ENCODE peak calls at places on chromosomes 5 and 9, in eight cellular contexts. M is HCT116, I is neural progenitor cell, V is IMR-90, G is Karpas-422, O is PC-3, X is fibroblast of lung, Z is GM23248. R is an unnamed sample.

GRCh38 chr5:81192351-81192750 is 40.8 kb upstream of the CKMT2 start:
- DNase-seq in M (no peak), I (peak; percentile 26), V (no peak), G (no peak), O (no peak), X (no peak), Z (no peak), R (peak; percentile 79)

GRCh38 chr9:131773911-131774379 is 34.1 kb upstream of the RAPGEF1 start:
- DNase-seq in M (no peak), I (peak; percentile 93), V (peak; percentile 65), G (peak; percentile 73), O (peak; percentile 54), X (peak; percentile 72), Z (peak; percentile 78), R (peak; percentile 88)

GRCh38 chr5:111013011-111013410 is 58.5 kb upstream of the TSLP start:
- DNase-seq in M (no peak), I (no peak), V (peak; percentile 29), G (no peak), O (peak; percentile 82), X (no peak), Z (peak; percentile 2), R (no peak)

GRCh38 chr9:126500600-126501382 is 112.9 kb upstream of the LMX1B start:
- DNase-seq in M (peak; percentile 19), I (peak; percentile 93), V (peak; percentile 70), G (peak; percentile 82), O (peak; percentile 57), X (peak; percentile 69), Z (peak; percentile 81), R (peak; percentile 97)

GRCh38 chr5:132182366-132183040 is 45.1 kb downstream of the P4HA2 start:
- DNase-seq in M (no peak), I (no peak), V (no peak), G (no peak), O (no peak), X (no peak), Z (peak; percentile 21), R (peak; percentile 40)

GRCh38 chr5:71653119-71653518 is 66.0 kb upstream of the CARTPT start:
- DNase-seq in M (no peak), I (no peak), V (no peak), G (no peak), O (no peak), X (no peak), Z (peak; percentile 18), R (no peak)

GRCh38 chr5:74895906-74896305 is 29.7 kb upstream of the FAM169A start:
- DNase-seq in M (no peak), I (no peak), V (peak; percentile 59), G (no peak), O (peak; percentile 39), X (peak; percentile 82), Z (peak; percentile 58), R (no peak)

GRCh38 chr9:5976668-5977397 is 38.6 kb downstream of the RANBP6 start:
- DNase-seq in M (no peak), I (no peak), V (peak; percentile 4), G (no peak), O (no peak), X (peak; percentile 31), Z (no peak), R (no peak)

GRCh38 chr9:131715906-131716305 is 24.0 kb downstream of the RAPGEF1 start:
- DNase-seq in M (no peak), I (no peak), V (no peak), G (no peak), O (no peak), X (peak; percentile 27), Z (peak; percentile 48), R (no peak)

GRCh38 chr9:127739614-127740322 is 4.7 kb upstream of the TOR2A start:
- DNase-seq in M (no peak), I (no peak), V (no peak), G (no peak), O (no peak), X (no peak), Z (peak; percentile 38), R (no peak)

GRCh38 chr5:14870347-14871083 is 1.1 kb downstream of the ANKH start:
- DNase-seq in M (no peak), I (peak; percentile 25), V (no peak), G (no peak), O (peak; percentile 19), X (no peak), Z (peak; percentile 47), R (no peak)

GRCh38 chr5:73435640-73436534 is 12.7 kb downstream of the FOXD1 start:
- DNase-seq in M (no peak), I (peak; percentile 79), V (no peak), G (no peak), O (no peak), X (peak; percentile 41), Z (peak; percentile 6), R (peak; percentile 74)

GRCh38 chr5:132850066-132850465 is 16.2 kb downstream of the GDF9 start:
- DNase-seq in M (no peak), I (no peak), V (peak; percentile 84), G (no peak), O (no peak), X (no peak), Z (peak; percentile 82), R (peak; percentile 9)

GRCh38 chr9:92723801-92724323 is 40.8 kb downstream of the BICD2 start:
- DNase-seq in M (no peak), I (no peak), V (no peak), G (no peak), O (no peak), X (no peak), Z (no peak), R (no peak)

GRCh38 chr9:92723299-92723625 is 41.4 kb downstream of the BICD2 start:
- DNase-seq in M (no peak), I (no peak), V (peak; percentile 71), G (no peak), O (peak; percentile 41), X (peak; percentile 59), Z (no peak), R (no peak)

GRCh38 chr9:92725726-92726125 is 38.9 kb downstream of the BICD2 start:
- DNase-seq in M (no peak), I (no peak), V (no peak), G (no peak), O (no peak), X (no peak), Z (no peak), R (no peak)

GRCh38 chr9:92725266-92725545 is 39.4 kb downstream of the BICD2 start:
- DNase-seq in M (no peak), I (no peak), V (no peak), G (no peak), O (no peak), X (no peak), Z (no peak), R (no peak)

DNA sequence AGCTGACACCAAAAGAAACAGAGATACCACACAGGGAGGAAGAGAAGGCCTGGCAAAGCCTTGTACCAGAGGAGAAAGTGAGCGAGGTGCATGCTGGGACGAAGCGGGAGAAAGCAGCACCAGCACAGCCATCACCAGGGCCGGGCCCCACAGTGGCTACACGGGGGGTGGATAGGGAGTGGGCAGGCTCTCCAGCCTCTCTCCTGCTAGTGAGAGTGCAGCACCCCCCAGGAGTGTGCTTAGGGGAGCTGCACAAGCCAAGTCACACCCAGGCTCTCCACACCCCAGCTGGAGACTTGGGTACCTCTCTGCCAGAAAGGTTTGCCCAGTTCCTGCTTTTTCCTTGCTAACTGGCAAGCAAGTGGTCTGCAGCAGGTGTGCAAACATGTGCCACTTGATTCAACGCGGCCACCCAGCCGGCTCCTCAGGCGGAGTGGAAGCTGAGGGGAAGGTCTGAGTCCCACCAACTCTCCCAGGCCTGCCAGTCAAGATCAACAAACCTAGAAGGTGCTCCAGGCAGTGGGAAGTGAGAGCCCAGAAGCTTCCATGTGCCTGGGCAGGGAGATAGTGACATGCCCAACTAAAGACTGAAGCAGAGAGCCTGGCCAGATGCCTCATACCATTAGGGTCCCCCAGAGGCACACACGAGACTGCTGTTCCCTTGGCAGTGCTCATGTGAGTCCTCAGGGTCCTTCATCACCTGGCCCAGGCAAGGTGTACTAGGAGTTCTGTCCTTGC is 39.9 kb downstream of the BICD2 start:
- DNase-seq in M (no peak), I (no peak), V (no peak), G (no peak), O (no peak), X (no peak), Z (no peak), R (peak; percentile 38)
- H3K9ac ChIP-seq in M (no peak overlapping the region), I (no peak overlapping the region), V (no peak overlapping the region), G (peak overlapping the region; percentile 9), O (no peak overlapping the region), X (no peak overlapping the region), Z (no peak overlapping the region), R (no peak overlapping the region)

GRCh38 chr5:135466178-135467050 is 14.3 kb upstream of the TIFAB start:
- DNase-seq in M (peak; percentile 36), I (peak; percentile 93), V (peak; percentile 56), G (peak; percentile 56), O (peak; percentile 58), X (peak; percentile 64), Z (peak; percentile 88), R (peak; percentile 95)
- H3K4me3 ChIP-seq in M (no peak overlapping the region), I (peak overlapping the region; percentile 32), V (peak overlapping the region; percentile 10), G (no peak overlapping the region), O (no peak overlapping the region), X (no peak overlapping the region), Z (peak overlapping the region; percentile 64), R (peak overlapping the region; percentile 77)

DNA sequence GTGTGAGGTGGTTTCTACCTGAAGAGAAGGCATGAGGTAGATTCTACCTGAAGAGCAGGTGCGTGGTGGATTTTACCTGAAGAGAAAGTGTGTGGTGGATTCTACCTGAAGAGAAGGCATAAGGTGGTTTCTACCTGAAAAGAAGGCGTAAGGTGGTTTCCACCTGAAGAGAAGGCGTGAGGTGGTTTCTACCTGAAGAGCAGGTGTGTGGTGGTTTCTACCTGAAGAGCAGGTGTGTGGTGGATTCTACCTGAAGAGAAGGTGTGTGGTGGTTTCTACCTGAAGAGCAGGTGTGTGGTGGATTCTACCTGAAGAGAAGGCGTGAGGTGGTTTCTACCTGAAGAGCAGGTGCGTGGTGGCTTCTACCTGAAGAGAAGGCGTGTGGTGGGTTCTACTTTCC is 192.8 kb downstream of the MED10 start:
- DNase-seq in M (no peak), I (no peak), V (no peak), G (no peak), O (no peak), X (no peak), Z (no peak), R (no peak)
- H3K9ac ChIP-seq in M (no peak overlapping the region), I (no peak overlapping the region), V (no peak overlapping the region), G (no peak overlapping the region), O (no peak overlapping the region), X (no peak overlapping the region), Z (no peak overlapping the region), R (no peak overlapping the region)

GRCh38 chr5:97209343-97209742 is 26.3 kb upstream of the RIOK2 start:
- DNase-seq in M (no peak), I (no peak), V (no peak), G (no peak), O (no peak), X (no peak), Z (no peak), R (no peak)

GRCh38 chr5:97208714-97209113 is 25.7 kb upstream of the RIOK2 start:
- DNase-seq in M (no peak), I (no peak), V (no peak), G (no peak), O (no peak), X (no peak), Z (no peak), R (no peak)

DNA sequence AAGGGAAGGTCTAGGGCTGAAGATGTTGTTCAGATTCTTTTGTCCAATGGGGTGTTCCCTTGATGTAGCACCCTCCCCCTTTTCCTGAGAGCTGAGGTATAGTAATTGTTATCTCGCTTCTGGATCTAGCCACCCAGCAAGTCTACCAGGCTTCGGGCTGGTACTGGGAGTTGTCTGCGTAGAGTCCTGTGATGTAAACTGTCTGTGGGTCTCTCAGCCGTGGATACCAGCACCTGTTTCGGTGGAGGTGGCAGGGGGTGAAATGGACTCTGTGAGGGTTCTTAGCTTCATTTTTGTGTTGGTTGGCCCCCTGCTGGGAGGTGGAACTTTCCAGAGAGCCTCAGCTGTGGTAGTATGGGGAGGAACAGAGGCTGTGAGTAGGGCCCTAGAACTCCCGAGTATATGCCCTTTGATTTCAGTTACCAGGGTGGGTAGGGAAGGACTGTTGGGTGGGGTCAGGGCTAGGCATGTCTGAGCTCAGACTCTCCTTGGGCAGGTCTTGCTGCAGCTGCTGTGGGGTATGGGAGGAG is 25.2 kb upstream of the RIOK2 start:
- DNase-seq in M (no peak), I (no peak), V (no peak), G (no peak), O (no peak), X (no peak), Z (no peak), R (no peak)
- H3K4me3 ChIP-seq in M (no peak overlapping the region), I (no peak overlapping the region), V (no peak overlapping the region), G (no peak overlapping the region), O (no peak overlapping the region), X (no peak overlapping the region), Z (no peak overlapping the region), R (no peak overlapping the region)

R was measured in endodermal cell.